ENCODE peak calls at places on chromosomes 16 and 17, in eight cellular contexts. K, X, Z, N, M, W, S and R are unnamed samples.

GRCh38 chr16:777826-778225 is 10.4 kb downstream of the RPUSD1 start:
- DNase-seq in K (no peak), X (no peak), Z (no peak), N (no peak), M (no peak), W (no peak), S (no peak), R (no peak)

GRCh38 chr17:859461-860195 is 77.5 kb downstream of the MRM3 start:
- DNase-seq in K (no peak), X (no peak), Z (no peak), N (no peak), M (no peak), W (no peak), S (no peak), R (no peak)

GRCh38 chr17:58648236-58648635 is 43.6 kb downstream of the TEX14 start:
- DNase-seq in K (no peak), X (no peak), Z (no peak), N (no peak), M (no peak), W (no peak), S (no peak), R (no peak)

GRCh38 chr16:65660390-65660789 is 538.5 kb upstream of the CDH11 start:
- DNase-seq in K (no peak), X (no peak), Z (no peak), N (no peak), M (no peak), W (no peak), S (no peak), R (no peak)

GRCh38 chr16:6016530-6017184 is 919.1 kb upstream of the EEF2KMT start:
- DNase-seq in K (peak), X (no peak), Z (no peak), N (peak), M (no peak), W (peak), S (no peak), R (no peak)

GRCh38 chr17:4709794-4710692 is at the start of gene ARRB2:
- DNase-seq in K (peak), X (peak), Z (peak), N (peak), M (peak), W (peak), S (peak), R (peak)

GRCh38 chr16:59212492-59213024 is 478.4 kb upstream of the GOT2 start:
- DNase-seq in K (no peak), X (no peak), Z (no peak), N (no peak), M (no peak), W (no peak), S (no peak), R (no peak)

GRCh38 chr16:81061855-81062608 is 15.0 kb downstream of the C16orf46 start:
- DNase-seq in K (no peak), X (no peak), Z (no peak), N (no peak), M (no peak), W (no peak), S (no peak), R (no peak)

GRCh38 chr17:28883967-28884702 is 13.4 kb downstream of the FLOT2 start:
- DNase-seq in K (no peak), X (no peak), Z (no peak), N (no peak), M (no peak), W (no peak), S (no peak), R (no peak)

GRCh38 chr17:67019126-67019507 is 25.2 kb upstream of the CACNG1 start:
- DNase-seq in K (no peak), X (no peak), Z (no peak), N (no peak), M (no peak), W (no peak), S (no peak), R (no peak)

GRCh38 chr17:80943346-80944145 is 48.1 kb upstream of the CHMP6 start:
- DNase-seq in K (no peak), X (no peak), Z (no peak), N (no peak), M (no peak), W (no peak), S (no peak), R (no peak)

GRCh38 chr17:32370426-32370825 is 20.5 kb downstream of the ZNF207 start:
- DNase-seq in K (no peak), X (no peak), Z (no peak), N (no peak), M (no peak), W (no peak), S (no peak), R (no peak)

GRCh38 chr17:78458739-78459335 is 80.4 kb downstream of the PGS1 start:
- DNase-seq in K (no peak), X (no peak), Z (no peak), N (no peak), M (no peak), W (no peak), S (no peak), R (no peak)

GRCh38 chr16:84062734-84063640 is 20.4 kb upstream of the SLC38A8 start:
- DNase-seq in K (peak), X (peak), Z (peak), N (peak), M (peak), W (peak), S (peak), R (peak)

GRCh38 chr16:80759419-80760162 is 44.8 kb downstream of the CDYL2 start:
- DNase-seq in K (no peak), X (no peak), Z (no peak), N (no peak), M (no peak), W (no peak), S (no peak), R (no peak)

GRCh38 chr16:89015271-89015859 is 38.4 kb upstream of the CBFA2T3 start:
- DNase-seq in K (no peak), X (no peak), Z (no peak), N (no peak), M (no peak), W (no peak), S (no peak), R (no peak)

GRCh38 chr16:86664518-86665318 is 86.4 kb downstream of the FOXL1 start:
- DNase-seq in K (no peak), X (no peak), Z (peak), N (peak), M (no peak), W (no peak), S (no peak), R (peak)